ENCODE peak calls at places on chromosomes 5 and 9, in seven cellular contexts. L is mucosa of descending colon, M is KBM-7, S is lower lobe of right lung, C is heart left ventricle, I is Caki2, T is right cardiac atrium. A is an unnamed sample.

GRCh38 chr5:127957183-127957582 is 126.4 kb upstream of the SLC12A2 start:
- DNase-seq in L (peak; percentile 67), M (no peak), S (no peak), C (peak; percentile 47), I (peak; percentile 51), T (peak; percentile 45), A (peak; percentile 52)

GRCh38 chr9:117815315-117815714 is 111.1 kb downstream of the TLR4 start:
- DNase-seq in L (no peak), M (no peak), S (no peak), C (no peak), I (no peak), T (no peak), A (no peak)

GRCh38 chr9:70061776-70062175 is 18.1 kb downstream of the MAMDC2 start:
- DNase-seq in L (no peak), M (no peak), S (no peak), C (no peak), I (no peak), T (no peak), A (no peak)

GRCh38 chr9:14312721-14313377 is 1.1 kb downstream of the NFIB start:
- DNase-seq in L (peak; percentile 55), M (no peak), S (peak; percentile 60), C (peak; percentile 37), I (peak; percentile 48), T (no peak), A (peak; percentile 17)

GRCh38 chr5:170302729-170303501 is 5.3 kb upstream of the LCP2 start:
- DNase-seq in L (peak; percentile 67), M (peak; percentile 85), S (peak; percentile 76), C (peak; percentile 77), I (no peak), T (peak; percentile 65), A (no peak)

GRCh38 chr5:89213584-89213983 is 330.6 kb upstream of the MEF2C start:
- DNase-seq in L (no peak), M (no peak), S (no peak), C (peak; percentile 38), I (no peak), T (peak; percentile 46), A (no peak)

GRCh38 chr5:13865317-13865716 is 79.2 kb downstream of the DNAH5 start:
- DNase-seq in L (no peak), M (no peak), S (no peak), C (no peak), I (peak; percentile 66), T (no peak), A (no peak)

GRCh38 chr9:25917593-25918426 is 239.6 kb upstream of the TUSC1 start:
- DNase-seq in L (no peak), M (no peak), S (no peak), C (no peak), I (no peak), T (no peak), A (no peak)

GRCh38 chr9:135939351-135940265 is 21.6 kb downstream of the UBAC1 start:
- DNase-seq in L (no peak), M (peak; percentile 40), S (no peak), C (no peak), I (no peak), T (no peak), A (no peak)

GRCh38 chr5:53038196-53038847 is 49.2 kb downstream of the ITGA2 start:
- DNase-seq in L (no peak), M (no peak), S (no peak), C (peak; percentile 54), I (no peak), T (no peak), A (no peak)

GRCh38 chr9:71490810-71491209 is 277.5 kb downstream of the CEMIP2 start:
- DNase-seq in L (no peak), M (peak; percentile 2), S (no peak), C (no peak), I (no peak), T (no peak), A (no peak)

A was measured in transverse colon.